ENCODE peak calls at places on chromosomes 7 and 10, in four cellular contexts. G is GM12865, B is caudate nucleus, Y is stomach. J is an unnamed sample.

GRCh38 chr7:119415682-119416081 is 857.3 kb upstream of the KCND2 start:
- DNase-seq in G (no peak), Y (no peak), B (no peak), J (no peak)

GRCh38 chr7:30470163-30470770 is 8.3 kb downstream of the NOD1 start:
- DNase-seq in Y (no peak), B (no peak), G (no peak), J (no peak)

GRCh38 chr10:84493951-84494848 is 165.8 kb downstream of the CCSER2 start:
- DNase-seq in B (no peak), Y (no peak), G (no peak), J (no peak)

GRCh38 chr10:73956476-73957338 is 41.2 kb upstream of the VCL start:
- DNase-seq in G (peak), Y (no peak), B (no peak), J (peak)

GRCh38 chr7:4774804-4775280 is 581 bp upstream of the AP5Z1 start:
- DNase-seq in B (no peak), Y (peak), G (no peak), J (peak)

GRCh38 chr7:113263749-113264148 is 145.4 kb upstream of the SMIM30 start:
- DNase-seq in B (no peak), Y (no peak), G (no peak), J (no peak)

GRCh38 chr7:136869991-136870798 is 1.7 kb downstream of the CHRM2 start:
- DNase-seq in Y (no peak), B (no peak), G (no peak), J (no peak)

GRCh38 chr10:102927311-102928010 is 9.4 kb downstream of the CNNM2 start:
- DNase-seq in G (no peak), B (no peak), Y (no peak), J (no peak)

GRCh38 chr10:86657396-86658011 is 3.2 kb downstream of the OPN4 start:
- DNase-seq in B (no peak), Y (no peak), G (no peak), J (no peak)

GRCh38 chr7:150830957-150831356 is 21.4 kb upstream of the AOC1 start:
- DNase-seq in Y (no peak), B (no peak), G (no peak), J (no peak)

GRCh38 chr7:1393421-1393820 is 65.8 kb downstream of the MICALL2 start:
- DNase-seq in Y (no peak), B (no peak), G (no peak), J (no peak)

GRCh38 chr10:114083040-114083439 is 39.4 kb downstream of the ADRB1 start:
- DNase-seq in Y (peak), G (no peak), B (no peak), J (no peak)

GRCh38 chr7:29035044-29035740 is 77.1 kb upstream of the TRIL start:
- DNase-seq in Y (no peak), G (peak), B (no peak), J (no peak)

GRCh38 chr7:113414636-113415035 is 296.3 kb upstream of the SMIM30 start:
- DNase-seq in Y (no peak), B (no peak), G (no peak), J (no peak)

GRCh38 chr7:157394246-157395191 is 57.7 kb downstream of the DNAJB6 start:
- DNase-seq in G (no peak), B (no peak), Y (no peak), J (no peak)

J was measured in GM10248.